ENCODE peak calls at places on chromosomes 1 and 21, in six cellular contexts. One of them, this sample, is unnamed.

GRCh38 chr1:160748182-160748876 is 9.3 kb downstream of the SLAMF7 start:
- DNase-seq in kidney tubule cell: peak; percentile 36
- DNase-seq in NCI-H2107: no peak
- DNase-seq in astrocyte of the cerebellum: no peak
- DNase-seq in NCI-H345: no peak
- DNase-seq in HFFc6: peak; percentile 22
- DNase-seq in this sample: no peak

GRCh38 chr1:27600500-27601175 is 3.3 kb downstream of the AHDC1 start:
- DNase-seq in kidney tubule cell: no peak
- DNase-seq in NCI-H2107: no peak
- DNase-seq in astrocyte of the cerebellum: no peak
- DNase-seq in NCI-H345: no peak
- DNase-seq in HFFc6: no peak
- DNase-seq in this sample: no peak

GRCh38 chr1:63949965-63950364 is 176.1 kb downstream of the ROR1 start:
- DNase-seq in kidney tubule cell: no peak
- DNase-seq in NCI-H2107: no peak
- DNase-seq in astrocyte of the cerebellum: no peak
- DNase-seq in NCI-H345: no peak
- DNase-seq in HFFc6: no peak
- DNase-seq in this sample: no peak

GRCh38 chr1:184556665-184557064 is 169.8 kb downstream of the C1orf21 start:
- DNase-seq in kidney tubule cell: no peak
- DNase-seq in NCI-H2107: no peak
- DNase-seq in astrocyte of the cerebellum: no peak
- DNase-seq in NCI-H345: no peak
- DNase-seq in HFFc6: no peak
- DNase-seq in this sample: no peak

GRCh38 chr1:86380257-86380861 is 15.8 kb downstream of the ODF2L start:
- DNase-seq in kidney tubule cell: peak; percentile 72
- DNase-seq in NCI-H2107: peak; percentile 51
- DNase-seq in astrocyte of the cerebellum: peak; percentile 81
- DNase-seq in NCI-H345: peak; percentile 37
- DNase-seq in HFFc6: peak; percentile 53
- DNase-seq in this sample: peak; percentile 26

GRCh38 chr1:44326066-44326701 is 28.9 kb downstream of the ERI3 start:
- DNase-seq in kidney tubule cell: no peak
- DNase-seq in NCI-H2107: no peak
- DNase-seq in astrocyte of the cerebellum: peak; percentile 20
- DNase-seq in NCI-H345: no peak
- DNase-seq in HFFc6: no peak
- DNase-seq in this sample: no peak

GRCh38 chr1:27603320-27603961 is 503 bp downstream of the AHDC1 start:
- DNase-seq in kidney tubule cell: no peak
- DNase-seq in NCI-H2107: no peak
- DNase-seq in astrocyte of the cerebellum: no peak
- DNase-seq in NCI-H345: no peak
- DNase-seq in HFFc6: no peak
- DNase-seq in this sample: no peak

GRCh38 chr1:227728059-227728891 is 6.8 kb downstream of the JMJD4 start:
- DNase-seq in kidney tubule cell: peak; percentile 91
- DNase-seq in NCI-H2107: peak; percentile 68
- DNase-seq in astrocyte of the cerebellum: peak; percentile 15
- DNase-seq in NCI-H345: peak; percentile 80
- DNase-seq in HFFc6: peak; percentile 18
- DNase-seq in this sample: peak; percentile 75

GRCh38 chr1:171919891-171920887 is 78.9 kb downstream of the DNM3 start:
- DNase-seq in kidney tubule cell: no peak
- DNase-seq in NCI-H2107: no peak
- DNase-seq in astrocyte of the cerebellum: no peak
- DNase-seq in NCI-H345: no peak
- DNase-seq in HFFc6: no peak
- DNase-seq in this sample: no peak

GRCh38 chr1:31238612-31238985 is 1.1 kb downstream of the NKAIN1 start:
- DNase-seq in kidney tubule cell: no peak
- DNase-seq in NCI-H2107: no peak
- DNase-seq in astrocyte of the cerebellum: no peak
- DNase-seq in NCI-H345: no peak
- DNase-seq in HFFc6: no peak
- DNase-seq in this sample: no peak

GRCh38 chr1:84298336-84298687 is 3.2 kb upstream of the SAMD13 start:
- DNase-seq in kidney tubule cell: peak; percentile 56
- DNase-seq in NCI-H2107: peak; percentile 37
- DNase-seq in astrocyte of the cerebellum: no peak
- DNase-seq in NCI-H345: peak; percentile 57
- DNase-seq in HFFc6: no peak
- DNase-seq in this sample: no peak

GRCh38 chr1:184212649-184213314 is 161.3 kb downstream of the TSEN15 start:
- DNase-seq in kidney tubule cell: peak; percentile 95
- DNase-seq in NCI-H2107: no peak
- DNase-seq in astrocyte of the cerebellum: peak; percentile 90
- DNase-seq in NCI-H345: no peak
- DNase-seq in HFFc6: peak; percentile 76
- DNase-seq in this sample: no peak

GRCh38 chr1:56200446-56200845 is 378.9 kb downstream of the PLPP3 start:
- DNase-seq in kidney tubule cell: no peak
- DNase-seq in NCI-H2107: peak; percentile 26
- DNase-seq in astrocyte of the cerebellum: no peak
- DNase-seq in NCI-H345: peak; percentile 12
- DNase-seq in HFFc6: peak; percentile 12
- DNase-seq in this sample: no peak

GRCh38 chr1:39574646-39575045 is 1.9 kb downstream of the PABPC4 start:
- DNase-seq in kidney tubule cell: peak; percentile 38
- DNase-seq in NCI-H2107: peak; percentile 98
- DNase-seq in astrocyte of the cerebellum: no peak
- DNase-seq in NCI-H345: no peak
- DNase-seq in HFFc6: peak; percentile 20
- DNase-seq in this sample: no peak

GRCh38 chr1:157932082-157932481 is 61.4 kb upstream of the KIRREL1 start:
- DNase-seq in kidney tubule cell: peak; percentile 59
- DNase-seq in NCI-H2107: no peak
- DNase-seq in astrocyte of the cerebellum: no peak
- DNase-seq in NCI-H345: no peak
- DNase-seq in HFFc6: no peak
- DNase-seq in this sample: no peak

GRCh38 chr21:29718081-29718815 is 221.5 kb downstream of the GRIK1 start:
- DNase-seq in kidney tubule cell: peak; percentile 89
- DNase-seq in NCI-H2107: no peak
- DNase-seq in astrocyte of the cerebellum: no peak
- DNase-seq in NCI-H345: peak; percentile 4
- DNase-seq in HFFc6: no peak
- DNase-seq in this sample: peak; percentile 87

GRCh38 chr1:222926566-222926965 is 111.7 kb downstream of the DISP1 start:
- DNase-seq in kidney tubule cell: peak; percentile 38
- DNase-seq in NCI-H2107: no peak
- DNase-seq in astrocyte of the cerebellum: peak; percentile 75
- DNase-seq in NCI-H345: peak; percentile 66
- DNase-seq in HFFc6: no peak
- DNase-seq in this sample: peak; percentile 56

GRCh38 chr1:83764209-83764608 is 234.7 kb downstream of the TTLL7 start:
- DNase-seq in kidney tubule cell: peak; percentile 2
- DNase-seq in NCI-H2107: no peak
- DNase-seq in astrocyte of the cerebellum: no peak
- DNase-seq in NCI-H345: no peak
- DNase-seq in HFFc6: no peak
- DNase-seq in this sample: no peak

GRCh38 chr1:21220815-21221214 is 44.1 kb upstream of the EIF4G3 start:
- DNase-seq in kidney tubule cell: no peak
- DNase-seq in NCI-H2107: no peak
- DNase-seq in astrocyte of the cerebellum: no peak
- DNase-seq in NCI-H345: peak; percentile 21
- DNase-seq in HFFc6: peak; percentile 25
- DNase-seq in this sample: peak; percentile 89

GRCh38 chr21:23921670-23922418 is 1685.4 kb downstream of the MRPL39 start:
- DNase-seq in kidney tubule cell: no peak
- DNase-seq in NCI-H2107: no peak
- DNase-seq in astrocyte of the cerebellum: no peak
- DNase-seq in NCI-H345: no peak
- DNase-seq in HFFc6: no peak
- DNase-seq in this sample: no peak

GRCh38 chr1:154859786-154860153 is 10.3 kb downstream of the KCNN3 start:
- DNase-seq in kidney tubule cell: no peak
- DNase-seq in NCI-H2107: no peak
- DNase-seq in astrocyte of the cerebellum: no peak
- DNase-seq in NCI-H345: no peak
- DNase-seq in HFFc6: no peak
- DNase-seq in this sample: no peak

GRCh38 chr1:65146908-65147423 is 1.0 kb upstream of the AK4 start:
- DNase-seq in kidney tubule cell: no peak
- DNase-seq in NCI-H2107: no peak
- DNase-seq in astrocyte of the cerebellum: peak; percentile 13
- DNase-seq in NCI-H345: peak; percentile 34
- DNase-seq in HFFc6: no peak
- DNase-seq in this sample: no peak

GRCh38 chr21:44737706-44738354 is 26.5 kb upstream of the TSPEAR start:
- DNase-seq in kidney tubule cell: peak; percentile 13
- DNase-seq in NCI-H2107: no peak
- DNase-seq in astrocyte of the cerebellum: no peak
- DNase-seq in NCI-H345: peak; percentile 27
- DNase-seq in HFFc6: no peak
- DNase-seq in this sample: no peak

GRCh38 chr1:169144941-169145626 is 38.6 kb downstream of the ATP1B1 start:
- DNase-seq in kidney tubule cell: no peak
- DNase-seq in NCI-H2107: no peak
- DNase-seq in astrocyte of the cerebellum: no peak
- DNase-seq in NCI-H345: no peak
- DNase-seq in HFFc6: no peak
- DNase-seq in this sample: no peak

GRCh38 chr21:43740497-43741156 is 21.7 kb downstream of the PDXK start:
- DNase-seq in kidney tubule cell: peak; percentile 42
- DNase-seq in NCI-H2107: no peak
- DNase-seq in astrocyte of the cerebellum: no peak
- DNase-seq in NCI-H345: no peak
- DNase-seq in HFFc6: peak; percentile 30
- DNase-seq in this sample: peak; percentile 70

GRCh38 chr1:154955039-154955717 is 721 bp downstream of the PBXIP1 start:
- DNase-seq in kidney tubule cell: peak; percentile 86
- DNase-seq in NCI-H2107: no peak
- DNase-seq in astrocyte of the cerebellum: no peak
- DNase-seq in NCI-H345: peak; percentile 74
- DNase-seq in HFFc6: peak; percentile 86
- DNase-seq in this sample: peak; percentile 23

GRCh38 chr1:54144366-54144765 is 8.4 kb downstream of the CDCP2 start:
- DNase-seq in kidney tubule cell: no peak
- DNase-seq in NCI-H2107: no peak
- DNase-seq in astrocyte of the cerebellum: no peak
- DNase-seq in NCI-H345: no peak
- DNase-seq in HFFc6: no peak
- DNase-seq in this sample: no peak

GRCh38 chr1:162335126-162335525 is 41.5 kb downstream of the SPATA46 start:
- DNase-seq in kidney tubule cell: no peak
- DNase-seq in NCI-H2107: no peak
- DNase-seq in astrocyte of the cerebellum: peak; percentile 55
- DNase-seq in NCI-H345: no peak
- DNase-seq in HFFc6: no peak
- DNase-seq in this sample: no peak

GRCh38 chr21:34935868-34936267 is 113.2 kb downstream of the RUNX1 start:
- DNase-seq in kidney tubule cell: no peak
- DNase-seq in NCI-H2107: no peak
- DNase-seq in astrocyte of the cerebellum: no peak
- DNase-seq in NCI-H345: no peak
- DNase-seq in HFFc6: no peak
- DNase-seq in this sample: no peak

GRCh38 chr1:37243368-37244082 is 209.2 kb upstream of the GRIK3 start:
- DNase-seq in kidney tubule cell: no peak
- DNase-seq in NCI-H2107: no peak
- DNase-seq in astrocyte of the cerebellum: no peak
- DNase-seq in NCI-H345: peak; percentile 79
- DNase-seq in HFFc6: no peak
- DNase-seq in this sample: no peak

GRCh38 chr1:108861566-108861965 is 4.7 kb upstream of the AKNAD1 start:
- DNase-seq in kidney tubule cell: no peak
- DNase-seq in NCI-H2107: no peak
- DNase-seq in astrocyte of the cerebellum: no peak
- DNase-seq in NCI-H345: no peak
- DNase-seq in HFFc6: no peak
- DNase-seq in this sample: no peak

GRCh38 chr1:47791879-47792608 is 205.1 kb downstream of the TRABD2B start:
- DNase-seq in kidney tubule cell: peak; percentile 52
- DNase-seq in NCI-H2107: no peak
- DNase-seq in astrocyte of the cerebellum: no peak
- DNase-seq in NCI-H345: no peak
- DNase-seq in HFFc6: no peak
- DNase-seq in this sample: no peak

GRCh38 chr1:63882048-63882704 is 108.4 kb downstream of the ROR1 start:
- DNase-seq in kidney tubule cell: no peak
- DNase-seq in NCI-H2107: no peak
- DNase-seq in astrocyte of the cerebellum: no peak
- DNase-seq in NCI-H345: no peak
- DNase-seq in HFFc6: no peak
- DNase-seq in this sample: no peak

GRCh38 chr1:20160034-20160433 is 20.9 kb downstream of the PLA2G2F start:
- DNase-seq in kidney tubule cell: peak; percentile 20
- DNase-seq in NCI-H2107: no peak
- DNase-seq in astrocyte of the cerebellum: no peak
- DNase-seq in NCI-H345: no peak
- DNase-seq in HFFc6: no peak
- DNase-seq in this sample: no peak

GRCh38 chr1:61082336-61083013 is at the start of gene NFIA:
- DNase-seq in kidney tubule cell: peak; percentile 61
- DNase-seq in NCI-H2107: no peak
- DNase-seq in astrocyte of the cerebellum: no peak
- DNase-seq in NCI-H345: peak; percentile 55
- DNase-seq in HFFc6: peak; percentile 51
- DNase-seq in this sample: no peak

GRCh38 chr1:244327533-244327932 is 124.2 kb downstream of the ADSS2 start:
- DNase-seq in kidney tubule cell: no peak
- DNase-seq in NCI-H2107: no peak
- DNase-seq in astrocyte of the cerebellum: no peak
- DNase-seq in NCI-H345: peak; percentile 9
- DNase-seq in HFFc6: no peak
- DNase-seq in this sample: no peak

GRCh38 chr1:30321216-30321910 is 402.0 kb downstream of the MATN1 start:
- DNase-seq in kidney tubule cell: no peak
- DNase-seq in NCI-H2107: no peak
- DNase-seq in astrocyte of the cerebellum: no peak
- DNase-seq in NCI-H345: peak; percentile 46
- DNase-seq in HFFc6: no peak
- DNase-seq in this sample: peak; percentile 87